ENCODE peak calls at places on chromosomes 16 and 17, in nine cellular contexts. X is WERI-Rb-1; S is upper lobe of left lung; G is AG10803; C is activated T-helper 1 cell treated with anti-CD3 and anti-CD28 coated beads, Interleukin-2, amount 50 U/mL, for 16 hours; M is amniotic stem cell; L is naive thymus-derived CD4-positive, alpha-beta T cell; R is AG09309; P is activated T-helper 9 cell treated with anti-CD3 and anti-CD28 coated beads, Interleukin-2, amount 50 U/mL, for 16 hours. A is an unnamed sample.

GRCh38 chr17:70552230-70552981 is 383.1 kb downstream of the KCNJ2 start:
- DNase-seq in X (peak), S (no peak), G (peak), C (no peak), M (peak), L (no peak), R (peak), P (no peak), A (peak)

GRCh38 chr17:60134396-60135159 is 15.2 kb upstream of the CA4 start:
- DNase-seq in X (peak), S (no peak), G (peak), C (no peak), M (peak), L (peak), R (no peak), P (no peak), A (peak)

GRCh38 chr17:48818361-48818841 is 1.4 kb upstream of the TTLL6 start:
- DNase-seq in X (peak), S (no peak), G (no peak), C (no peak), M (no peak), L (no peak), R (no peak), P (no peak), A (no peak)

GRCh38 chr17:34458266-34458665 is 95.2 kb upstream of the CCL1 start:
- DNase-seq in X (no peak), S (no peak), G (no peak), C (no peak), M (no peak), L (no peak), R (no peak), P (no peak), A (no peak)

GRCh38 chr17:42843358-42843934 is 934 bp upstream of the AOC2 start:
- DNase-seq in X (peak), S (no peak), G (peak), C (no peak), M (peak), L (no peak), R (peak), P (no peak), A (peak)

GRCh38 chr17:27293359-27293897 is 486 bp upstream of the WSB1 start:
- DNase-seq in X (no peak), S (no peak), G (no peak), C (no peak), M (no peak), L (peak), R (no peak), P (no peak), A (no peak)

GRCh38 chr17:40956401-40957254 is 10.1 kb downstream of the KRT39 start:
- DNase-seq in X (no peak), S (no peak), G (peak), C (no peak), M (peak), L (no peak), R (peak), P (no peak), A (peak)

GRCh38 chr16:5319799-5320198 is 222.2 kb upstream of the EEF2KMT start:
- DNase-seq in X (no peak), S (no peak), G (no peak), C (no peak), M (no peak), L (no peak), R (no peak), P (no peak), A (no peak)

GRCh38 chr16:84562174-84562815 is 55.6 kb downstream of the COTL1 start:
- DNase-seq in X (no peak), S (peak), G (no peak), C (no peak), M (no peak), L (no peak), R (no peak), P (no peak), A (no peak)

GRCh38 chr17:43381621-43382020 is 17.2 kb upstream of the ARL4D start:
- DNase-seq in X (no peak), S (no peak), G (no peak), C (no peak), M (no peak), L (no peak), R (no peak), P (no peak), A (no peak)

GRCh38 chr17:80308672-80309517 is 48.2 kb downstream of the RNF213 start:
- DNase-seq in X (peak), S (no peak), G (no peak), C (no peak), M (no peak), L (no peak), R (no peak), P (no peak), A (peak)

GRCh38 chr17:29079433-29079832 is 36.5 kb downstream of the PIPOX start:
- DNase-seq in X (no peak), S (no peak), G (no peak), C (no peak), M (no peak), L (no peak), R (no peak), P (no peak), A (no peak)

GRCh38 chr16:56198755-56199114 is 7.4 kb downstream of the GNAO1 start:
- DNase-seq in X (no peak), S (no peak), G (no peak), C (no peak), M (no peak), L (no peak), R (no peak), P (no peak), A (no peak)

GRCh38 chr17:78343099-78343432 is 16.8 kb downstream of the SOCS3 start:
- DNase-seq in X (no peak), S (peak), G (peak), C (no peak), M (peak), L (peak), R (no peak), P (no peak), A (peak)

GRCh38 chr16:17471745-17472075 is 950 bp upstream of the XYLT1 start:
- DNase-seq in X (no peak), S (no peak), G (no peak), C (no peak), M (peak), L (no peak), R (no peak), P (no peak), A (no peak)

GRCh38 chr17:74337834-74338500 is 11.9 kb downstream of the KIF19 start:
- DNase-seq in X (peak), S (no peak), G (no peak), C (no peak), M (no peak), L (no peak), R (no peak), P (no peak), A (no peak)